ENCODE peak calls at places on chromosome 2, in five cellular contexts. One of them, this sample, is unnamed.

GRCh38 chr2:241835605-241836004 is 23.1 kb downstream of the PDCD1 start:
- DNase-seq in CD4-positive, alpha-beta T cell: no peak
- DNase-seq in cardiac muscle cell: no peak
- DNase-seq in upper lobe of right lung: no peak
- DNase-seq in sigmoid colon: peak; percentile 28
- DNase-seq in this sample: no peak

GRCh38 chr2:34012728-34013302 is 413.7 kb upstream of the FAM98A start:
- DNase-seq in CD4-positive, alpha-beta T cell: no peak
- DNase-seq in cardiac muscle cell: peak; percentile 21
- DNase-seq in upper lobe of right lung: peak; percentile 67
- DNase-seq in sigmoid colon: peak; percentile 70
- DNase-seq in this sample: peak; percentile 87

GRCh38 chr2:189142893-189143759 is 36.4 kb downstream of the COL5A2 start:
- DNase-seq in CD4-positive, alpha-beta T cell: peak; percentile 30
- DNase-seq in cardiac muscle cell: no peak
- DNase-seq in upper lobe of right lung: no peak
- DNase-seq in sigmoid colon: no peak
- DNase-seq in this sample: no peak

GRCh38 chr2:156320491-156320896 is 12.0 kb downstream of the NR4A2 start:
- DNase-seq in CD4-positive, alpha-beta T cell: no peak
- DNase-seq in cardiac muscle cell: peak; percentile 51
- DNase-seq in upper lobe of right lung: no peak
- DNase-seq in sigmoid colon: peak; percentile 67
- DNase-seq in this sample: no peak

GRCh38 chr2:126399001-126399400 is 257.0 kb upstream of the GYPC start:
- DNase-seq in CD4-positive, alpha-beta T cell: no peak
- DNase-seq in cardiac muscle cell: no peak
- DNase-seq in upper lobe of right lung: no peak
- DNase-seq in sigmoid colon: no peak
- DNase-seq in this sample: no peak

GRCh38 chr2:63486861-63487290 is 101.4 kb downstream of the WDPCP start:
- DNase-seq in CD4-positive, alpha-beta T cell: no peak
- DNase-seq in cardiac muscle cell: no peak
- DNase-seq in upper lobe of right lung: no peak
- DNase-seq in sigmoid colon: no peak
- DNase-seq in this sample: no peak

GRCh38 chr2:90069290-90069894 is 1377.9 kb downstream of the RPIA start:
- DNase-seq in CD4-positive, alpha-beta T cell: no peak
- DNase-seq in cardiac muscle cell: peak; percentile 11
- DNase-seq in upper lobe of right lung: peak; percentile 72
- DNase-seq in sigmoid colon: no peak
- DNase-seq in this sample: no peak

GRCh38 chr2:55954306-55955035 is 30.9 kb upstream of the EFEMP1 start:
- DNase-seq in CD4-positive, alpha-beta T cell: no peak
- DNase-seq in cardiac muscle cell: peak; percentile 88
- DNase-seq in upper lobe of right lung: no peak
- DNase-seq in sigmoid colon: no peak
- DNase-seq in this sample: no peak

GRCh38 chr2:64837925-64838641 is 151.1 kb upstream of the SLC1A4 start:
- DNase-seq in CD4-positive, alpha-beta T cell: no peak
- DNase-seq in cardiac muscle cell: no peak
- DNase-seq in upper lobe of right lung: peak; percentile 68
- DNase-seq in sigmoid colon: peak; percentile 71
- DNase-seq in this sample: no peak

GRCh38 chr2:231664727-231665126 is 43.6 kb upstream of the PTMA start:
- DNase-seq in CD4-positive, alpha-beta T cell: no peak
- DNase-seq in cardiac muscle cell: no peak
- DNase-seq in upper lobe of right lung: no peak
- DNase-seq in sigmoid colon: no peak
- DNase-seq in this sample: no peak

GRCh38 chr2:231667497-231667896 is 40.8 kb upstream of the PTMA start:
- DNase-seq in CD4-positive, alpha-beta T cell: no peak
- DNase-seq in cardiac muscle cell: no peak
- DNase-seq in upper lobe of right lung: no peak
- DNase-seq in sigmoid colon: no peak
- DNase-seq in this sample: no peak

GRCh38 chr2:231667096-231667427 is 41.3 kb upstream of the PTMA start:
- DNase-seq in CD4-positive, alpha-beta T cell: no peak
- DNase-seq in cardiac muscle cell: no peak
- DNase-seq in upper lobe of right lung: no peak
- DNase-seq in sigmoid colon: no peak
- DNase-seq in this sample: no peak

GRCh38 chr2:231665208-231665921 is 43.0 kb upstream of the PTMA start:
- DNase-seq in CD4-positive, alpha-beta T cell: no peak
- DNase-seq in cardiac muscle cell: no peak
- DNase-seq in upper lobe of right lung: no peak
- DNase-seq in sigmoid colon: no peak
- DNase-seq in this sample: no peak

GRCh38 chr2:231666171-231667095 is 41.9 kb upstream of the PTMA start:
- DNase-seq in CD4-positive, alpha-beta T cell: no peak
- DNase-seq in cardiac muscle cell: peak; percentile 95
- DNase-seq in upper lobe of right lung: peak; percentile 98
- DNase-seq in sigmoid colon: peak; percentile 99
- DNase-seq in this sample: peak; percentile 88
- TF ChIP-seq CTCF in CD4-positive, alpha-beta T cell: no peak
- TF ChIP-seq CTCF in cardiac muscle cell: no peak
- TF ChIP-seq CTCF in upper lobe of right lung: no peak
- TF ChIP-seq CTCF in sigmoid colon: peak; percentile 29
- TF ChIP-seq CTCF in this sample: no peak

DNA sequence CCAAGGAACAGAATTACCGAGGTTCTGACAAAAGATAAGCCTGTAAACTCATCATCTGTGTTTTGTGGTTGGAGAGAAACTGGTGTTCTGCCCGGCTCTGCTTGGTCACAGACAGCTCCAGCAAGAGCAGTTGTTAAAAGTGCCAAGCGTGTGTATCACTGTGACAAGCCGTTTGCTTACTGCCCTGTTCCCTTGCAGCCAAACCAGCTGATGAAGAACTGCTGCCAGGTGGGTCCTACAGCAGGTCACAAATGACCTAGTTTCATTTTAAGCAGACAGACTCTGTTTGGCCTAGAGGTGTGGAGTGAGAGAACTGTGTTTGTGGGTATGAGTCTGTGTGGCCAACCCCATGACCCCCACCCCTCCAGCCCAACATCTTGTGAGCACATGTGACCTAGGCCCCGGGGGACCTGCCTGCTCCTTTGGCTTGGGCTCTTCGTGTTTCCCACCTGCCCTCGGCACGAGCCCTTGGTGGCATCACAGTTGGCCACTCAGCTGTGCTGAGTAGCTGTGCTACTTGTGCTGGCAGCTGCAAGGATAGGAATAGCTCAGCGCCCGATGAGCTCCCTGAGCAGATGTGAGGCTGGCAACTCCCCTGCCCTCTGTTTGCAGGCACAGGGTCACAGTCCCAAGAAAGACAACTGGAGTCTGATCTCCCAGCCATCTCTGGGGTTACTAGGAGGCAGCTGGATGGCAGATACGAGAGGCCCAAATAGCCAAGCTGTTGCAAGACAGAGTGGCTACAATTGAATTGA is 9.7 kb downstream of the OXER1 start:
- DNase-seq in CD4-positive, alpha-beta T cell: no peak
- DNase-seq in cardiac muscle cell: peak; percentile 29
- DNase-seq in upper lobe of right lung: no peak
- DNase-seq in sigmoid colon: no peak
- DNase-seq in this sample: peak; percentile 78
- H3K27ac ChIP-seq in CD4-positive, alpha-beta T cell: no peak overlapping the region
- H3K27ac ChIP-seq in cardiac muscle cell: no peak overlapping the region
- H3K27ac ChIP-seq in upper lobe of right lung: no peak overlapping the region
- H3K27ac ChIP-seq in sigmoid colon: no peak overlapping the region
- H3K27ac ChIP-seq in this sample: peak overlapping the region; percentile 89

DNA sequence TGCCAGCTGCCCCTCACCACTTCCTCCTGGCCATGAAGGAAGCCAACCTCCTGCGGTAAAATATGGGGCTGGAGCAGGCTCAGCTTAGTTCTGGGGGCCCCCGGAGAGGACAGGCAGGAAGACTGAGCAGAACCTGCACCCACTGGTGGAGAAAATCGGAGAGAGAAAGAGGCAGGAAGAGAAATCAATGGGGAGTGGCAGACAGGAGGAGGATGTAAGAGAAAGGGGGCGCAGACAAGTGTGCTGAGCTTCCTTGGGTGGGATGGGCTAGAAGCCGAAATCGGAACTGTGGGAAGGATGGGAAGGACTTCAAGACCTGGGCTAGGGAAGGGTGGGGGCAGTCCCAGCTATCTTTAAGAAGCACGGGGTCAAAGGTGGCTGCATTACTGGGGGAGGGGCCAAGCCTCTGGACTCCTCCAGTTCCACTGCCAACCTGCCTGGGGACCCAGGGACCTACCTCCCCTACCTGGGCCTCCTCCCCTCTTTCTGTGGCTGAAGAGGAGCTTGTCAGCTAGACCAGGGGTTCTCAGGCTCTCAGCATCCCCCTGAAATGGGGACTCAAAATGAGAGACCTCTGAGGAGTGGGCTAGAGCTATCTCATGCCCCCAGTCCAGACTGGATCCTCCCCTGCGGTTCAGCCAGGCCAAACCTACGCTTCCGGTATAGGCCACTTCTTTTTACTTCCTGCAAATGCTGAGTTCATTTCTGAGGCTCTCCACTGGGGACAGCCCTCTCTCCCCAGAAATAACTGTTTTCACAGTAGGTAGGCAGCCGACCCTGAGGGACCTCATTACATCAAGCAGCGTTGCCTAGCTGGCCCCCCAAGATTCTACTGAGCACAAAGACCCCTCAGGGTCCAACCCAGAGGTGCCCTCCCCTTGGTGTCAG is 33.6 kb upstream of the B3GNT7 start:
- DNase-seq in CD4-positive, alpha-beta T cell: no peak
- DNase-seq in cardiac muscle cell: no peak
- DNase-seq in upper lobe of right lung: peak; percentile 84
- DNase-seq in sigmoid colon: peak; percentile 64
- DNase-seq in this sample: no peak
- TF ChIP-seq CTCF in CD4-positive, alpha-beta T cell: no peak
- TF ChIP-seq CTCF in cardiac muscle cell: no peak
- TF ChIP-seq CTCF in upper lobe of right lung: peak; percentile 13
- TF ChIP-seq CTCF in sigmoid colon: no peak
- TF ChIP-seq CTCF in this sample: no peak

DNA sequence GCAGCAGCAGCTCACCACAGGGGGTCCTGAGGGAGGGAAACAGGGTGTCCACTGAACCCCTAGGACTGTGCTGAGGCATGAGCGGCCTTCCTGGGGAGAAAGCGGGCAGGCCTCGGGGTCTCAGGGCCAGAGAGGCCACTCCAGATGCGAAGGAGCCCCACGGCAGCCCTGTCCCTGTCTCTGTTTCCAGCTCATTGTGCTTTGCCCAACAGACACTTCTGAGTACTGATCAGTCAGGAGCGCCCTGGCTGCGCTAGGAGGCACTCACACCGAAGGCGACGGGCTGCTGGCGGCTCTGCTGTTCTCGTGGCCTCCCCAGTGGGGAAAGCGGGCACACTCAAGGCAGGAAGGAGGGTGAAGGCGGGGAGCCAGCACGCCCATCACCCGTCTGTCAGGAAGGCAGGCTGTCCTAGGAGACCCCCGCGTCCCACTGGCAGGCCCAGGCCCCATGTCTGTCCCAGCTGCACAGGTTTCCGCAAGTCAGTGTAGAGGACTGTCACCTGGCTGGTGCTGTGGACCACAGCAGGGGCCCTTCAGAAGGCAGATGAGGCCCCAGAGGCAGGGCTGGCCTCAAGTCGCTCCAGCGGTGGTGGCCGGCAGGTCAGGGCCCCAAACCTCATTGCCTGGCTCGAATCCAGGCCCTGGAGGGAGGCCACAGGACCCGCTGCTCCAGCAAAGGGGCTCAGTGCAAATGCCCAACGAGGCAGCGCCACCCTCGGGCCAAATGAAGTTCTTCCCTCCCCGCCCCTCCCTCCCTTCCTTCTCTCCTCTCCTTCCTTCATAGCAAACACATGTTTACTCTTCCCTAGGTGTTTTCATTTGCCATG is 6.8 kb downstream of the ESPNL start:
- DNase-seq in CD4-positive, alpha-beta T cell: no peak
- DNase-seq in cardiac muscle cell: no peak
- DNase-seq in upper lobe of right lung: peak; percentile 61
- DNase-seq in sigmoid colon: peak; percentile 64
- DNase-seq in this sample: peak; percentile 39
- H3K27ac ChIP-seq in CD4-positive, alpha-beta T cell: no peak overlapping the region
- H3K27ac ChIP-seq in cardiac muscle cell: no peak overlapping the region
- H3K27ac ChIP-seq in upper lobe of right lung: no peak overlapping the region
- H3K27ac ChIP-seq in sigmoid colon: no peak overlapping the region
- H3K27ac ChIP-seq in this sample: no peak overlapping the region

This sample was measured in dorsolateral prefrontal cortex.